ENCODE peak calls at places on chromosomes 1 and 21, in four cellular contexts. One of them, this sample, is unnamed.

GRCh38 chr1:215568287-215568692 is 1.2 kb downstream of the KCTD3 start:
- DNase-seq in nephron progenitor cell: no peak
- DNase-seq in retina: no peak
- DNase-seq in activated naive CD4-positive, alpha-beta T cell: no peak
- DNase-seq in this sample: no peak

GRCh38 chr21:21715286-21715969 is 717.2 kb downstream of the NCAM2 start:
- DNase-seq in nephron progenitor cell: no peak
- DNase-seq in activated naive CD4-positive, alpha-beta T cell: no peak
- DNase-seq in retina: no peak
- DNase-seq in this sample: no peak

GRCh38 chr1:207124389-207124788 is 20.4 kb downstream of the C4BPA start:
- DNase-seq in nephron progenitor cell: no peak
- DNase-seq in retina: no peak
- DNase-seq in activated naive CD4-positive, alpha-beta T cell: no peak
- DNase-seq in this sample: no peak

GRCh38 chr1:165898837-165899236 is 71.4 kb downstream of the UCK2 start:
- DNase-seq in nephron progenitor cell: no peak
- DNase-seq in activated naive CD4-positive, alpha-beta T cell: no peak
- DNase-seq in retina: no peak
- DNase-seq in this sample: no peak

GRCh38 chr1:227945891-227946623 is 1.7 kb downstream of the WNT9A start:
- DNase-seq in nephron progenitor cell: no peak
- DNase-seq in activated naive CD4-positive, alpha-beta T cell: no peak
- DNase-seq in retina: peak; percentile 48
- DNase-seq in this sample: peak; percentile 41

GRCh38 chr21:30831194-30831765 is 1.7 kb upstream of the KRTAP7-1 start:
- DNase-seq in nephron progenitor cell: peak; percentile 39
- DNase-seq in activated naive CD4-positive, alpha-beta T cell: no peak
- DNase-seq in retina: no peak
- DNase-seq in this sample: peak; percentile 55

GRCh38 chr1:25707280-25708016 is 90.9 kb downstream of the MAN1C1 start:
- DNase-seq in activated naive CD4-positive, alpha-beta T cell: no peak
- DNase-seq in nephron progenitor cell: no peak
- DNase-seq in retina: no peak
- DNase-seq in this sample: no peak

GRCh38 chr1:73839922-73840321 is 358.1 kb downstream of the LRRIQ3 start:
- DNase-seq in nephron progenitor cell: peak; percentile 14
- DNase-seq in retina: no peak
- DNase-seq in activated naive CD4-positive, alpha-beta T cell: no peak
- DNase-seq in this sample: peak; percentile 23